ENCODE peak calls at places on chromosome 11, in six cellular contexts. F is NCI-H2081, D is AG09319, B is body of pancreas, Q is kidney epithelial cell, G is BE2C. T is an unnamed sample.

GRCh38 chr11:60700689-60701508 is 1.5 kb downstream of the MS4A8 start:
- DNase-seq in Q (no peak), B (peak), F (peak), D (no peak), G (no peak), T (no peak)

GRCh38 chr11:4448995-4449394 is at the start of gene OR52K2:
- DNase-seq in G (no peak), Q (no peak), D (no peak), B (no peak), F (no peak), T (no peak)

GRCh38 chr11:132125855-132126841 is 755.7 kb downstream of the NTM start:
- DNase-seq in B (no peak), D (no peak), F (peak), Q (no peak), G (no peak), T (peak)

GRCh38 chr11:73971175-73971719 is 11.4 kb downstream of the UCP2 start:
- DNase-seq in G (no peak), D (no peak), Q (no peak), F (no peak), B (no peak), T (no peak)

GRCh38 chr11:98183034-98183433 is 837.7 kb upstream of the CNTN5 start:
- DNase-seq in G (no peak), D (no peak), Q (no peak), F (no peak), B (no peak), T (no peak)

GRCh38 chr11:93543292-93543977 is at the start of gene SMCO4:
- DNase-seq in F (peak), B (peak), G (peak), D (peak), Q (no peak), T (peak)

GRCh38 chr11:122920579-122920978 is 38.0 kb downstream of the JHY start:
- DNase-seq in B (no peak), Q (no peak), G (no peak), F (peak), D (no peak), T (no peak)

GRCh38 chr11:45031912-45032519 is 81.3 kb upstream of the TP53I11 start:
- DNase-seq in F (no peak), D (no peak), G (no peak), Q (no peak), B (no peak), T (no peak)

GRCh38 chr11:100576044-100577021 is 110.8 kb upstream of the ARHGAP42 start:
- DNase-seq in B (no peak), F (peak), G (peak), D (no peak), Q (no peak), T (peak)

GRCh38 chr11:57546451-57546850 is 9.1 kb downstream of the SMTNL1 start:
- DNase-seq in F (no peak), D (no peak), Q (no peak), B (no peak), G (no peak), T (no peak)

GRCh38 chr11:128313931-128314330 is 273.4 kb downstream of the ETS1 start:
- DNase-seq in G (no peak), Q (no peak), F (no peak), B (no peak), D (no peak), T (no peak)

GRCh38 chr11:20310137-20310536 is 53.4 kb upstream of the HTATIP2 start:
- DNase-seq in F (peak), D (no peak), Q (no peak), B (no peak), G (no peak), T (peak)

GRCh38 chr11:44767421-44767820 is 40.7 kb downstream of the TSPAN18 start:
- DNase-seq in D (no peak), G (no peak), F (no peak), Q (no peak), B (no peak), T (no peak)

GRCh38 chr11:109862808-109863207 is 230.4 kb upstream of the ZC3H12C start:
- DNase-seq in F (no peak), G (no peak), D (no peak), B (no peak), Q (no peak), T (no peak)

GRCh38 chr11:130022799-130023198 is 20.2 kb upstream of the PRDM10 start:
- DNase-seq in Q (peak), D (no peak), G (no peak), B (no peak), F (no peak), T (no peak)

GRCh38 chr11:69703711-69704507 is at the start of gene FGF19:
- DNase-seq in B (no peak), F (no peak), G (no peak), Q (no peak), D (no peak), T (no peak)

GRCh38 chr11:17531071-17531817 is 13.0 kb downstream of the USH1C start:
- DNase-seq in F (peak), B (no peak), Q (no peak), G (no peak), D (no peak), T (no peak)

GRCh38 chr11:29214833-29215232 is 802.0 kb downstream of the KCNA4 start:
- DNase-seq in G (no peak), B (no peak), D (no peak), Q (peak), F (no peak), T (no peak)

GRCh38 chr11:47433157-47433556 is 6.9 kb upstream of the PSMC3 start:
- DNase-seq in B (no peak), Q (no peak), G (no peak), F (no peak), D (no peak), T (no peak)

GRCh38 chr11:83975984-83976383 is 689.8 kb upstream of the CCDC90B start:
- DNase-seq in D (no peak), G (no peak), F (no peak), Q (no peak), B (no peak), T (peak)

GRCh38 chr11:122656631-122657101 is 1.1 kb downstream of the UBASH3B start:
- DNase-seq in G (no peak), F (no peak), B (peak), Q (no peak), D (no peak), T (no peak)

GRCh38 chr11:16110862-16111261 is 245.5 kb downstream of the SOX6 start:
- DNase-seq in B (no peak), G (no peak), D (no peak), Q (no peak), F (no peak), T (no peak)

GRCh38 chr11:118645066-118645715 is 34.3 kb downstream of the TREH start:
- DNase-seq in D (no peak), Q (no peak), G (no peak), B (no peak), F (no peak), T (no peak)

GRCh38 chr11:2940930-2941821 is 12.0 kb upstream of the PHLDA2 start:
- DNase-seq in D (no peak), Q (no peak), F (no peak), G (peak), B (peak), T (no peak)

GRCh38 chr11:47916361-47916841 is 64.0 kb upstream of the PTPRJ start:
- DNase-seq in G (peak), Q (no peak), F (no peak), D (no peak), B (peak), T (no peak)

GRCh38 chr11:64665381-64665780 is 57.6 kb downstream of the NRXN2 start:
- DNase-seq in Q (no peak), F (no peak), B (no peak), G (no peak), D (no peak), T (no peak)

GRCh38 chr11:113378013-113378412 is 9.6 kb upstream of the ANKK1 start:
- DNase-seq in F (no peak), D (no peak), G (no peak), Q (no peak), B (no peak), T (no peak)

GRCh38 chr11:93585758-93586157 is 42.6 kb upstream of the SMCO4 start:
- DNase-seq in Q (peak), D (no peak), B (no peak), G (no peak), F (no peak), T (no peak)

GRCh38 chr11:67504023-67504949 is 877 bp downstream of the PITPNM1 start:
- DNase-seq in Q (no peak), F (no peak), B (peak), D (no peak), G (peak), T (peak)